ENCODE peak calls at places on chromosomes 5 and 9, in six cellular contexts. D, F, V, B, S and N are unnamed samples.

GRCh38 chr9:126375386-126375785 is 48.8 kb downstream of the MVB12B start:
- DNase-seq in D (no peak), F (peak; percentile 45), V (peak; percentile 45), B (no peak), S (no peak), N (no peak)

GRCh38 chr5:130116972-130117371 is 212.7 kb downstream of the CHSY3 start:
- DNase-seq in D (no peak), F (no peak), V (no peak), B (no peak), S (no peak), N (no peak)

GRCh38 chr5:113397046-113397445 is 37.7 kb downstream of the TSSK1B start:
- DNase-seq in D (no peak), F (no peak), V (no peak), B (no peak), S (no peak), N (no peak)

GRCh38 chr5:98775962-98776687 is 2.7 kb downstream of the RGMB start:
- DNase-seq in D (no peak), F (peak; percentile 73), V (no peak), B (no peak), S (no peak), N (no peak)

GRCh38 chr9:120676767-120677402 is 37.4 kb downstream of the MEGF9 start:
- DNase-seq in D (no peak), F (no peak), V (no peak), B (no peak), S (no peak), N (no peak)

GRCh38 chr9:130122465-130122864 is 49.7 kb upstream of the NCS1 start:
- DNase-seq in D (no peak), F (no peak), V (peak; percentile 57), B (no peak), S (no peak), N (no peak)

GRCh38 chr5:135018457-135018856 is 15.6 kb downstream of the PITX1 start:
- DNase-seq in D (peak; percentile 23), F (no peak), V (no peak), B (no peak), S (no peak), N (no peak)

GRCh38 chr5:143393516-143393915 is 10.0 kb downstream of the NR3C1 start:
- DNase-seq in D (no peak), F (no peak), V (no peak), B (no peak), S (no peak), N (no peak)

GRCh38 chr5:34599471-34600117 is 56.5 kb upstream of the RAI14 start:
- DNase-seq in D (no peak), F (peak; percentile 51), V (no peak), B (no peak), S (no peak), N (no peak)

GRCh38 chr9:91546574-91546973 is 122.9 kb upstream of the NFIL3 start:
- DNase-seq in D (no peak), F (peak; percentile 50), V (no peak), B (no peak), S (no peak), N (no peak)

GRCh38 chr5:137570070-137570469 is 70.9 kb upstream of the SPOCK1 start:
- DNase-seq in D (no peak), F (no peak), V (no peak), B (no peak), S (no peak), N (no peak)

GRCh38 chr5:139732019-139732418 is 63.6 kb upstream of the PSD2 start:
- DNase-seq in D (no peak), F (no peak), V (no peak), B (no peak), S (no peak), N (no peak)

GRCh38 chr5:139178948-139179347 is 19.2 kb downstream of the SIL1 start:
- DNase-seq in D (no peak), F (peak; percentile 67), V (peak; percentile 31), B (no peak), S (no peak), N (peak; percentile 60)

GRCh38 chr9:14278291-14278721 is 35.6 kb downstream of the NFIB start:
- DNase-seq in D (no peak), F (peak; percentile 62), V (no peak), B (no peak), S (no peak), N (no peak)

GRCh38 chr9:83537331-83538171 is 650 bp downstream of the FRMD3 start:
- DNase-seq in D (no peak), F (peak; percentile 38), V (peak; percentile 39), B (no peak), S (no peak), N (no peak)

GRCh38 chr5:163760498-163760897 is 255.1 kb downstream of the MAT2B start:
- DNase-seq in D (no peak), F (peak; percentile 99), V (no peak), B (no peak), S (no peak), N (no peak)

GRCh38 chr9:70156729-70157128 is 102.0 kb upstream of the SMC5 start:
- DNase-seq in D (no peak), F (no peak), V (no peak), B (no peak), S (no peak), N (no peak)

GRCh38 chr5:132295505-132296411 is 1.6 kb downstream of the SLC22A4 start:
- DNase-seq in D (no peak), F (no peak), V (no peak), B (no peak), S (no peak), N (no peak)
- H3K4me3 ChIP-seq in D (no peak overlapping the region), F (peak overlapping the region; percentile 64), V (peak overlapping the region; percentile 69), B (peak overlapping the region; percentile 59), S (no peak overlapping the region), N (no peak overlapping the region)

GRCh38 chr9:1102010-1102712 is 52.0 kb downstream of the DMRT2 start:
- DNase-seq in D (no peak), F (no peak), V (no peak), B (no peak), S (no peak), N (no peak)
- H3K4me3 ChIP-seq in D (no peak overlapping the region), F (no peak overlapping the region), V (no peak overlapping the region), B (no peak overlapping the region), S (no peak overlapping the region), N (no peak overlapping the region)

GRCh38 chr9:133990366-133991210 is 1.5 kb downstream of the VAV2 start:
- DNase-seq in D (peak; percentile 89), F (peak; percentile 62), V (peak; percentile 59), B (peak; percentile 21), S (no peak), N (no peak)

GRCh38 chr9:133991211-133991921 is 758 bp downstream of the VAV2 start:
- DNase-seq in D (peak; percentile 81), F (peak; percentile 19), V (no peak), B (no peak), S (no peak), N (no peak)

GRCh38 chr9:133987946-133988665 is 4.0 kb downstream of the VAV2 start:
- DNase-seq in D (peak; percentile 42), F (no peak), V (no peak), B (no peak), S (no peak), N (no peak)

GRCh38 chr9:133987455-133987800 is 4.7 kb downstream of the VAV2 start:
- DNase-seq in D (peak; percentile 55), F (no peak), V (no peak), B (no peak), S (no peak), N (no peak)

GRCh38 chr9:133989554-133990365 is 2.4 kb downstream of the VAV2 start:
- DNase-seq in D (peak; percentile 72), F (no peak), V (no peak), B (no peak), S (no peak), N (no peak)
- H3K4me3 ChIP-seq in D (no peak overlapping the region), F (no peak overlapping the region), V (peak overlapping the region; percentile 84), B (no peak overlapping the region), S (no peak overlapping the region), N (no peak overlapping the region)

GRCh38 chr5:74539986-74540385 is 100.5 kb downstream of the ENC1 start:
- DNase-seq in D (no peak), F (no peak), V (no peak), B (no peak), S (no peak), N (no peak)

GRCh38 chr5:74540582-74540981 is 99.9 kb downstream of the ENC1 start:
- DNase-seq in D (no peak), F (no peak), V (no peak), B (no peak), S (no peak), N (no peak)

GRCh38 chr5:74542477-74542876 is 98.1 kb downstream of the ENC1 start:
- DNase-seq in D (no peak), F (peak; percentile 32), V (no peak), B (no peak), S (no peak), N (no peak)

GRCh38 chr5:74543162-74543995 is 97.1 kb downstream of the ENC1 start:
- DNase-seq in D (no peak), F (peak; percentile 74), V (no peak), B (peak; percentile 82), S (no peak), N (peak; percentile 42)

GRCh38 chr5:74541381-74541781 is 99.1 kb downstream of the ENC1 start:
- DNase-seq in D (no peak), F (peak; percentile 43), V (no peak), B (no peak), S (no peak), N (no peak)
- H3K4me3 ChIP-seq in D (no peak overlapping the region), F (no peak overlapping the region), V (no peak overlapping the region), B (no peak overlapping the region), S (no peak overlapping the region), N (no peak overlapping the region)

GRCh38 chr5:88667187-88668141 is 215.5 kb downstream of the MEF2C start:
- DNase-seq in D (no peak), F (no peak), V (no peak), B (no peak), S (no peak), N (no peak)

GRCh38 chr5:88665750-88666215 is 217.2 kb downstream of the MEF2C start:
- DNase-seq in D (no peak), F (no peak), V (no peak), B (no peak), S (no peak), N (no peak)

GRCh38 chr5:88664630-88665029 is 218.4 kb downstream of the MEF2C start:
- DNase-seq in D (no peak), F (no peak), V (no peak), B (no peak), S (no peak), N (no peak)

GRCh38 chr5:88669314-88669713 is 213.7 kb downstream of the MEF2C start:
- DNase-seq in D (no peak), F (no peak), V (no peak), B (no peak), S (no peak), N (no peak)

GRCh38 chr5:88666761-88667186 is 216.2 kb downstream of the MEF2C start:
- DNase-seq in D (no peak), F (peak; percentile 16), V (no peak), B (no peak), S (no peak), N (no peak)
- H3K4me3 ChIP-seq in D (no peak overlapping the region), F (peak overlapping the region; percentile 48), V (no peak overlapping the region), B (no peak overlapping the region), S (peak overlapping the region; percentile 27), N (no peak overlapping the region)

DNA sequence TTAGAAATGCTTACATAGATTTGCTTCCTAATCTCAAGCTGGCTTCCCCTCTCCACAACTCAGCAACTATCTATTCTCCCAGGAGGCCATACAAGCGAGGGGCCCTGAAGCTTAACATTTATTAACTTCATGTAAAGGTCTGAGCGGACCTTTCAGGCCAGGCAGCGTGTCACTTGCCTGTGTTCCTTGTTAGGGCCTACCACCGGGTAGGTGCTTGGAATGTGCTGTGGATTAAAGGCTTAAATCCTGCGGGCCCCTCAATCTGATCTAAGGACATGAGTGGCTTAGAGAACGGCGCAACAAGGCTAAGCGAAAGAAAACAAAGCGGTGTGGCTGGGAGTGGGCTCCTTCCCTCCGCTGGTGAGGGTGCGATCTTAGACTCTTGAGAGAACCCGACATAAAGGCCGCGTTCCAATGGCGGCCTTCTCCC is 681 bp upstream of the HSPA4 start:
- DNase-seq in D (no peak), F (no peak), V (no peak), B (no peak), S (no peak), N (peak; percentile 17)
- H3K4me3 ChIP-seq in D (peak overlapping the region; percentile 3), F (peak overlapping the region; percentile 99), V (peak overlapping the region; percentile 99), B (peak overlapping the region; percentile 99), S (peak overlapping the region; percentile 88), N (peak overlapping the region; percentile 97)